ENCODE peak calls at places on chromosomes 11 and 22, in eight cellular contexts. X is GM12878, J is endothelial cell, I is lower leg skin, Q is cardiac muscle cell, P is breast epithelium, Y is fibroblast of the aortic adventitia, U is stomach. L is an unnamed sample.

GRCh38 chr22:49566693-49567092 is 261.0 kb downstream of the BRD1 start:
- DNase-seq in X (no peak), J (no peak), I (no peak), Q (no peak), P (peak; percentile 44), Y (no peak), U (no peak), L (no peak)

GRCh38 chr22:24120029-24120428 is 61.3 kb upstream of the SUSD2 start:
- DNase-seq in X (no peak), J (no peak), I (no peak), Q (no peak), P (no peak), Y (no peak), U (no peak), L (no peak)

GRCh38 chr11:69010964-69011623 is 2.0 kb downstream of the MRGPRF start:
- DNase-seq in X (no peak), J (peak; percentile 50), I (peak; percentile 61), Q (peak; percentile 88), P (peak; percentile 70), Y (peak; percentile 77), U (peak; percentile 81), L (no peak)

GRCh38 chr11:104323841-104324240 is 159.9 kb upstream of the PDGFD start:
- DNase-seq in X (no peak), J (no peak), I (no peak), Q (no peak), P (no peak), Y (no peak), U (no peak), L (no peak)

GRCh38 chr11:125069008-125069407 is 5.9 kb downstream of the SLC37A2 start:
- DNase-seq in X (no peak), J (no peak), I (no peak), Q (no peak), P (no peak), Y (peak; percentile 55), U (no peak), L (no peak)

GRCh38 chr11:2304156-2305139 is 2.6 kb downstream of the TSPAN32 start:
- DNase-seq in X (no peak), J (no peak), I (peak; percentile 12), Q (no peak), P (peak; percentile 43), Y (no peak), U (peak; percentile 24), L (no peak)

GRCh38 chr11:70705097-70705496 is 306.8 kb downstream of the CTTN start:
- DNase-seq in X (no peak), J (no peak), I (no peak), Q (no peak), P (no peak), Y (no peak), U (no peak), L (no peak)

GRCh38 chr11:9250139-9250582 is 15.0 kb downstream of the DENND5A start:
- DNase-seq in X (peak; percentile 77), J (no peak), I (no peak), Q (peak; percentile 65), P (no peak), Y (peak; percentile 66), U (no peak), L (no peak)

GRCh38 chr22:48796295-48797015 is 1031.2 kb downstream of the BRD1 start:
- DNase-seq in X (no peak), J (no peak), I (no peak), Q (no peak), P (no peak), Y (no peak), U (no peak), L (no peak)

GRCh38 chr11:61769169-61769920 is 16.9 kb downstream of the MYRF start:
- DNase-seq in X (no peak), J (no peak), I (no peak), Q (peak; percentile 76), P (no peak), Y (peak; percentile 22), U (peak; percentile 92), L (no peak)

GRCh38 chr11:126139541-126140091 is 71.8 kb downstream of the RPUSD4 start:
- DNase-seq in X (no peak), J (no peak), I (no peak), Q (peak; percentile 95), P (no peak), Y (peak; percentile 97), U (no peak), L (no peak)

GRCh38 chr11:9906043-9906791 is 242.3 kb downstream of the SWAP70 start:
- DNase-seq in X (no peak), J (no peak), I (peak; percentile 33), Q (peak; percentile 89), P (no peak), Y (peak; percentile 94), U (no peak), L (no peak)

GRCh38 chr11:96393753-96394348 is 4.0 kb downstream of the JRKL start:
- DNase-seq in X (peak; percentile 27), J (no peak), I (no peak), Q (peak; percentile 71), P (no peak), Y (peak; percentile 70), U (no peak), L (no peak)

GRCh38 chr11:128579790-128580504 is 7.4 kb downstream of the ETS1 start:
- DNase-seq in X (no peak), J (no peak), I (no peak), Q (no peak), P (no peak), Y (no peak), U (no peak), L (no peak)

GRCh38 chr11:77501748-77502147 is 27.9 kb upstream of the PAK1 start:
- DNase-seq in X (no peak), J (no peak), I (no peak), Q (no peak), P (no peak), Y (no peak), U (no peak), L (no peak)

GRCh38 chr22:50612715-50613221 is 12.2 kb downstream of the MAPK8IP2 start:
- DNase-seq in X (no peak), J (no peak), I (no peak), Q (no peak), P (peak; percentile 46), Y (no peak), U (no peak), L (no peak)

DNA sequence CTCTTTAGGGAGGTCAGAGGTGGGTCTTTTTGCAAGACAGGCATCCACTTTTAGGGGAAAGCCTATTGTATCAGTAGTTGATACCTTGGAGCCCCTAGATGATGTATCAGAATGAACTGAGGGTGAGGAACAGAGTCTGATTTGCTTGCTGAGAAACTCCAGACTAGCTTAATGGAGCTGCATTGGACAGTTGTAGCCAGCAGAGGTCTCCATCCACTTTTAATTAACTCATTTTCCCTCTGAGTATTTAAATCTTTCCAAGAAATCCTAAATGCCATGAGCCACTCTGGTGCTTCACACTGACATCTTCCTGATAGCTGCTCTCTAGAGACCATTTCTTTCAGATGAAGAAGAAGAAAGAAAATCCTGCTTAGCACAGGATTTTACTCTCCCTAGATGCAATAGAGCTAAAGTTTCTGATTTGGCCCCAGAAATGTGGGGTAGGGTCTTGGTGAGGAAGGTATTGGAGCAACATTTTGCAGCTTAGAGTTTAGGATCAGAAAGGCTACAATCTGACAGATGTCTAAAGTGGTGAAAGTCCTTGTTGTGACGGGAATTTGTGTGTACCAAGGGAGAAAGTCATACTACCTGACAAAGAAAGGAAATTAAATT is 38.0 kb downstream of the EXT2 start:
- DNase-seq in X (no peak), J (no peak), I (no peak), Q (peak; percentile 73), P (no peak), Y (peak; percentile 71), U (no peak), L (no peak)
- TF ChIP-seq CTCF in X (peak; percentile 52), J (peak; percentile 40), I (no peak), Q (peak; percentile 78), P (peak; percentile 54), Y (peak; percentile 69), U (no peak), L (peak; percentile 26)

DNA sequence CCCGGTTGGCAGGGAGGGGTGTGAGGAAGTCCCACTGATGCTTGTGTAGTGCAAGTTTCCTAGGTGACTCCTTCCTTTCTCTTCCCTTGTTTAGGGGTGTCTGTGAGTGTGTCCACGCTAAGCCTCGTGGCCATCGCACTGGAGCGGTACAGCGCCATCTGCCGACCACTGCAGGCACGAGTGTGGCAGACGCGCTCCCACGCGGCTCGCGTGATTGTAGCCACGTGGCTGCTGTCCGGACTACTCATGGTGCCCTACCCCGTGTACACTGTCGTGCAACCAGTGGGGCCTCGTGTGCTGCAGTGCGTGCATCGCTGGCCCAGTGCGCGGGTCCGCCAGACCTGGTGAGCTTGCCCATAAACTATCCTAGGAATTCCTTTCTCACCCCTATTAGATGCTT is 10.4 kb downstream of the CCKBR start:
- DNase-seq in X (no peak), J (no peak), I (no peak), Q (no peak), P (no peak), Y (no peak), U (no peak), L (no peak)
- TF ChIP-seq CTCF in X (no peak), J (no peak), I (no peak), Q (peak; percentile 13), P (no peak), Y (no peak), U (no peak), L (no peak)

GRCh38 chr11:121563900-121564822 is 111.4 kb upstream of the SORL1-AS1 start:
- DNase-seq in X (no peak), J (no peak), I (no peak), Q (no peak), P (no peak), Y (no peak), U (no peak), L (no peak)
- TF ChIP-seq CTCF in X (no peak), J (no peak), I (no peak), Q (no peak), P (no peak), Y (no peak), U (no peak), L (no peak)

GRCh38 chr11:112255075-112255739 is 5.5 kb downstream of the PLET1 start:
- DNase-seq in X (no peak), J (no peak), I (no peak), Q (peak; percentile 84), P (no peak), Y (peak; percentile 73), U (no peak), L (no peak)

GRCh38 chr11:112248216-112248615 is 12.4 kb downstream of the PLET1 start:
- DNase-seq in X (no peak), J (no peak), I (no peak), Q (no peak), P (no peak), Y (peak; percentile 58), U (no peak), L (no peak)

GRCh38 chr11:112249871-112250590 is 10.6 kb downstream of the PLET1 start:
- DNase-seq in X (no peak), J (no peak), I (no peak), Q (peak; percentile 66), P (no peak), Y (peak; percentile 59), U (no peak), L (no peak)

DNA sequence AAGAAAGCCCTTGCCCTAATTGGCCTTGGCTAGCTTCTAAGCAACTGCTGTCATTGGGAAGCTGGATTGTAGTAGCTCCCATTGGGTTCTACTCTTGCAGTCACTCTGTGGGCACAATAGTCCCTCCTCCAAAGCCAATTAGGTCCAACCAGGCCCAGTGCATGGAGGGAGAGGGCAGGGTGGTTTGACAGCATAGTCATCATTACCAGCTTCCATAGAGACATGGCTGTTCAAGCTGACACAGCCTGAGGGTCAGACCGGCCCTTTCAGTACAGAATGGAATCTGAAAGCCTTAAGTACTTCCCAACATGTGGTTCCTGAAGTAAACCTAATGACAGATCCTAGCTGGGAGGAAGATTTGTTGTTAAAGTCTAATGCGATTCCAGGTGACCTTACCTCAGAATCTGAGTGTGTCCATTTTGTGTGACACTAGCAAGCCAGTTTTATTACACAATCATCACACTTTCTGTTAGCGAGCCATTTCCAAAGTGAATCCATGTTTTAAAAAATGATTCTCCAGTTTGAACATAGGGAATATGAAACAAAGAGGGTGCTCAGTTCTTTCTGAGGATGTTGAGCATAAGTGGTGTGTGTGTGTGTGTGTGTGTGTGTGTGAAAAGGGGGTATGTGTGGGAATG is 6.9 kb downstream of the PLET1 start:
- DNase-seq in X (no peak), J (no peak), I (no peak), Q (no peak), P (no peak), Y (no peak), U (no peak), L (no peak)
- TF ChIP-seq CTCF in X (no peak), J (no peak), I (no peak), Q (no peak), P (no peak), Y (no peak), U (no peak), L (no peak)